ENCODE peak calls at places on chromosomes 11 and 22, in nine cellular contexts. J, A, P, U, I, G, H, F and L are unnamed samples.

GRCh38 chr22:40593460-40594273 is 42.9 kb downstream of the MRTFA start:
- DNase-seq in J (no peak), A (no peak), P (no peak), U (no peak), I (no peak), G (peak; percentile 73), H (no peak), F (no peak), L (no peak)

GRCh38 chr11:117076941-117077659 is 21.1 kb downstream of the SIK3 start:
- DNase-seq in J (no peak), A (no peak), P (no peak), U (peak; percentile 43), I (no peak), G (peak; percentile 31), H (no peak), F (no peak), L (no peak)

GRCh38 chr11:69460540-69461257 is 20.8 kb upstream of the LINC01488 start:
- DNase-seq in J (peak; percentile 65), A (peak; percentile 50), P (no peak), U (peak; percentile 88), I (no peak), G (no peak), H (peak; percentile 47), F (no peak), L (no peak)

GRCh38 chr22:48896766-48897637 is 930.7 kb downstream of the BRD1 start:
- DNase-seq in J (no peak), A (no peak), P (no peak), U (no peak), I (no peak), G (no peak), H (no peak), F (no peak), L (no peak)

GRCh38 chr22:23787910-23788309 is 1.1 kb downstream of the SMARCB1 start:
- DNase-seq in J (no peak), A (no peak), P (no peak), U (no peak), I (no peak), G (no peak), H (no peak), F (no peak), L (no peak)

GRCh38 chr11:64539239-64539638 is 51.8 kb upstream of the SLC22A12 start:
- DNase-seq in J (no peak), A (no peak), P (no peak), U (no peak), I (no peak), G (no peak), H (no peak), F (no peak), L (no peak)

GRCh38 chr22:23184764-23185113 is 4.4 kb downstream of the BCR start:
- DNase-seq in J (no peak), A (no peak), P (no peak), U (no peak), I (no peak), G (no peak), H (no peak), F (no peak), L (no peak)

GRCh38 chr11:44983786-44984185 is 33.1 kb upstream of the TP53I11 start:
- DNase-seq in J (no peak), A (no peak), P (no peak), U (no peak), I (peak; percentile 41), G (no peak), H (no peak), F (no peak), L (no peak)

GRCh38 chr11:47360341-47360740 is 7.8 kb upstream of the MYBPC3 start:
- DNase-seq in J (no peak), A (no peak), P (no peak), U (no peak), I (no peak), G (no peak), H (no peak), F (no peak), L (no peak)

GRCh38 chr11:84981296-84981695 is 645.8 kb downstream of the DLG2 start:
- DNase-seq in J (no peak), A (no peak), P (no peak), U (peak; percentile 1), I (no peak), G (no peak), H (no peak), F (no peak), L (no peak)

GRCh38 chr11:76155455-76156232 is 50.7 kb downstream of the WNT11 start:
- DNase-seq in J (no peak), A (no peak), P (no peak), U (no peak), I (no peak), G (no peak), H (no peak), F (no peak), L (no peak)

DNA sequence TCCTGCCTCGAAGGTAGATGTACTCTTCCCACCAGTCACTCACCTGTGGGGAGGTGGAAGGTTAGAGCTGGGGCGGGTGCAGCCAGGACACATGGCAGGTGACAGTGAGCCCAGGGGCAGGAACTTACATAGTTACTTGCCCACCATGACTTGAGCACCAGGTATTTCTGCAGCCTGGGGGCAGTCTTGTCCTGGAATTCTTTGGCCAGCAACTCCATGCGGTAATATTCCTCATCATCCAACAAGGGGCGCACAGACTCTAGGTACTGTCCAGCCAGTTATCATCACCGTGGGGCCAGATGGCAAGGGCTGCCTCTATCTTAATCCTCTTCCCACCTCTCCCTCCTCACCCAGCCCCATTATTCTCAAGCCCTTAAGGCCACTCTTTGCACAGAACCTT is 2.2 kb downstream of the CPT1B start:
- DNase-seq in J (peak; percentile 10), A (peak; percentile 63), P (no peak), U (peak; percentile 56), I (no peak), G (no peak), H (no peak), F (no peak), L (no peak)
- TF ChIP-seq CTCF in J (peak; percentile 44), A (peak; percentile 15), P (peak; percentile 20), U (peak; percentile 5), I (no peak), G (peak; percentile 29), H (peak; percentile 42), F (no peak), L (peak; percentile 52)

GRCh38 chr11:13126430-13126829 is 117.3 kb downstream of the RASSF10 start:
- DNase-seq in J (peak; percentile 57), A (peak; percentile 72), P (no peak), U (peak; percentile 97), I (no peak), G (no peak), H (peak; percentile 87), F (no peak), L (peak; percentile 63)
- H3K4me3 ChIP-seq in J (no peak overlapping the region), A (no peak overlapping the region), P (no peak overlapping the region), U (no peak overlapping the region), I (no peak overlapping the region), G (no peak overlapping the region), H (no peak overlapping the region), F (no peak overlapping the region), L (no peak overlapping the region)

GRCh38 chr11:57681168-57681567 is 13.3 kb downstream of the ZDHHC5 start:
- DNase-seq in J (no peak), A (no peak), P (no peak), U (no peak), I (no peak), G (no peak), H (no peak), F (no peak), L (no peak)

GRCh38 chr11:57679396-57679795 is 11.5 kb downstream of the ZDHHC5 start:
- DNase-seq in J (no peak), A (no peak), P (no peak), U (no peak), I (no peak), G (no peak), H (no peak), F (peak; percentile 43), L (no peak)

GRCh38 chr11:57680552-57680874 is 12.6 kb downstream of the ZDHHC5 start:
- DNase-seq in J (no peak), A (peak; percentile 45), P (no peak), U (no peak), I (no peak), G (no peak), H (no peak), F (no peak), L (no peak)

GRCh38 chr11:57674251-57674650 is 6.3 kb downstream of the ZDHHC5 start:
- DNase-seq in J (no peak), A (no peak), P (no peak), U (no peak), I (no peak), G (no peak), H (no peak), F (no peak), L (no peak)

DNA sequence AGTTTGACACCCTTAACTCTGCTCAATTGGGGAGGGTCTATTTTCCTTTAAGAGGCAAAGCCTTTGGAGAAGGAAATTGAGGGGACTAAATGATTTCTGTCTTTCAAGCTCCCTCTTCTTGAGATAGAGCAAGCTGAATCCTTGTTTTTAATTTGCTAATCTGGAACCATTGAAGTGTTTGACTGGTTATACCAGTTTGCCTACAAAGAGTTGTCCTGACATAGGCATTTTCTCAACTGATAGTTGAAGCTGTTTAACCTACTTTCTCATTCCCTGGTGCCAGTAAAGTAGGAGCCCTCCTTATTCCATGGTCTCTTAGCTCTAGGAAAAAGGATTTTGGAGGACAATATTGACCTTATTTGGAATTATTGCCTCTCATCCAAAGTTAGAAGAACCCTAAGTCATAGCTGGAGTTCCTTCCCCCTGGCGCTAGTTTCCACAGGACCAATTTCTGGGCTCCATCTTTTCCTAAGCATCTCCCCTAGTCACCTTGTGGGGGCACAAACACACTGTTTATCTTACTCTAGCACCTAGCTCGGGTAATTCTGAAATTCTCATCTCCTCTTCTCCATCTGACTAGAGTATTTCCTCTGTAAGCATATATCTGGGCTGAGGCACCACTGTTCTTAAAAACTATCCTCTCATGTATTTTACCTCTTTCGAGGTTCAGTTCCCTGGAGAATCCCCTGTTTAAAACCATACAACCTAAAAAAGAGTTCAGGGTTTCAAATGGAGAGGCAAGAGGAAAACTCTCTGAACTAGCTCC is 7.4 kb downstream of the ZDHHC5 start:
- DNase-seq in J (no peak), A (no peak), P (no peak), U (no peak), I (no peak), G (no peak), H (no peak), F (no peak), L (no peak)
- TF ChIP-seq CTCF in J (no peak), A (no peak), P (no peak), U (no peak), I (no peak), G (no peak), H (no peak), F (no peak), L (no peak)

DNA sequence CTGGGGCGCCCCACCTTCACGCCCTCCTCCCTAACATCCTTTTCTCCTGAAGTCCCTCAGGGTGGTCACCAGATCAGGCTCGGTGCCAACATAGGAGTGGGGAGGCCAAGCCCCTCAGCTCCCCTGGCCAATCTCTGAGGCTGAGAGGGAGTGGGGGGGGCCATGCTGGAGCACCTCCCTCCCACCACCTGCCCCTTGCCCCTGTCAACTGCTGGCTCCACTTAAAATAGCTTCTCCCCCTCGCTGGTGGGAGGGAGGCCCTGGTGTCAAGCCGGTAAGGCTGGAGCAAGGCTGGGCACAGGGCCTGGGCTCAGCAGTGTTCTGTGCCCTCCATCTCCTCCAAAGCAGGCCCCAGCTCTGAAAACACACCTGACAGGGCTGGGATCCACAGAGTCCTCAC is 4.9 kb downstream of the PLXNB2 start:
- DNase-seq in J (no peak), A (no peak), P (no peak), U (no peak), I (no peak), G (no peak), H (no peak), F (no peak), L (no peak)
- H3K4me3 ChIP-seq in J (no peak overlapping the region), A (no peak overlapping the region), P (no peak overlapping the region), U (peak overlapping the region; percentile 25), I (no peak overlapping the region), G (no peak overlapping the region), H (no peak overlapping the region), F (no peak overlapping the region), L (no peak overlapping the region)

GRCh38 chr11:3959015-3959917 is 103.8 kb downstream of the STIM1 start:
- DNase-seq in J (peak; percentile 64), A (peak; percentile 42), P (no peak), U (peak; percentile 33), I (no peak), G (peak; percentile 33), H (no peak), F (no peak), L (peak; percentile 3)
- TF ChIP-seq CTCF in J (no peak), A (no peak), P (peak; percentile 8), U (no peak), I (no peak), G (peak; percentile 70), H (peak; percentile 26), F (no peak), L (peak; percentile 44)